ENCODE peak calls at places on chromosomes 11 and 22, in seven cellular contexts. One of them, this sample, is unnamed.

GRCh38 chr11:111565111-111565720 is 24.7 kb downstream of the LAYN start:
- DNase-seq in GM12892: no peak
- DNase-seq in activated CD8-positive, alpha-beta T cell treated with anti-CD3 and anti-CD28 coated beads, Interleukin-2, amount 10 ng/mL, durations not matched to agents 7 days and 5 days: peak
- DNase-seq in astrocyte of the hippocampus: peak
- DNase-seq in iPS-NIHi11: peak
- DNase-seq in HEK293T: peak
- DNase-seq in germinal center: peak
- DNase-seq in this sample: peak

GRCh38 chr11:1199689-1200610 is 22.9 kb upstream of the MUC5B start:
- DNase-seq in GM12892: peak
- DNase-seq in activated CD8-positive, alpha-beta T cell treated with anti-CD3 and anti-CD28 coated beads, Interleukin-2, amount 10 ng/mL, durations not matched to agents 7 days and 5 days: no peak
- DNase-seq in astrocyte of the hippocampus: no peak
- DNase-seq in iPS-NIHi11: peak
- DNase-seq in HEK293T: no peak
- DNase-seq in germinal center: no peak
- DNase-seq in this sample: peak

GRCh38 chr11:803770-804598 is 1.0 kb downstream of the PIDD1 start:
- DNase-seq in GM12892: no peak
- DNase-seq in activated CD8-positive, alpha-beta T cell treated with anti-CD3 and anti-CD28 coated beads, Interleukin-2, amount 10 ng/mL, durations not matched to agents 7 days and 5 days: no peak
- DNase-seq in astrocyte of the hippocampus: no peak
- DNase-seq in iPS-NIHi11: no peak
- DNase-seq in HEK293T: no peak
- DNase-seq in germinal center: no peak
- DNase-seq in this sample: no peak

GRCh38 chr11:103863497-103863896 is 172.9 kb upstream of the DDI1 start:
- DNase-seq in GM12892: no peak
- DNase-seq in activated CD8-positive, alpha-beta T cell treated with anti-CD3 and anti-CD28 coated beads, Interleukin-2, amount 10 ng/mL, durations not matched to agents 7 days and 5 days: no peak
- DNase-seq in astrocyte of the hippocampus: no peak
- DNase-seq in iPS-NIHi11: no peak
- DNase-seq in HEK293T: no peak
- DNase-seq in germinal center: no peak
- DNase-seq in this sample: no peak

GRCh38 chr11:73308003-73308962 is at the start of gene ARHGEF17:
- DNase-seq in GM12892: no peak
- DNase-seq in activated CD8-positive, alpha-beta T cell treated with anti-CD3 and anti-CD28 coated beads, Interleukin-2, amount 10 ng/mL, durations not matched to agents 7 days and 5 days: peak
- DNase-seq in astrocyte of the hippocampus: peak
- DNase-seq in iPS-NIHi11: peak
- DNase-seq in HEK293T: peak
- DNase-seq in germinal center: peak
- DNase-seq in this sample: peak

GRCh38 chr22:33385611-33386010 is 327.4 kb upstream of the SYN3 start:
- DNase-seq in GM12892: no peak
- DNase-seq in activated CD8-positive, alpha-beta T cell treated with anti-CD3 and anti-CD28 coated beads, Interleukin-2, amount 10 ng/mL, durations not matched to agents 7 days and 5 days: no peak
- DNase-seq in astrocyte of the hippocampus: no peak
- DNase-seq in iPS-NIHi11: no peak
- DNase-seq in HEK293T: no peak
- DNase-seq in germinal center: no peak
- DNase-seq in this sample: no peak

GRCh38 chr11:6315811-6316425 is 4.4 kb downstream of the CAVIN3 start:
- DNase-seq in GM12892: peak
- DNase-seq in activated CD8-positive, alpha-beta T cell treated with anti-CD3 and anti-CD28 coated beads, Interleukin-2, amount 10 ng/mL, durations not matched to agents 7 days and 5 days: peak
- DNase-seq in astrocyte of the hippocampus: peak
- DNase-seq in iPS-NIHi11: peak
- DNase-seq in HEK293T: peak
- DNase-seq in germinal center: peak
- DNase-seq in this sample: peak

GRCh38 chr22:47033648-47034000 is 271.2 kb downstream of the TBC1D22A start:
- DNase-seq in GM12892: no peak
- DNase-seq in activated CD8-positive, alpha-beta T cell treated with anti-CD3 and anti-CD28 coated beads, Interleukin-2, amount 10 ng/mL, durations not matched to agents 7 days and 5 days: no peak
- DNase-seq in astrocyte of the hippocampus: no peak
- DNase-seq in iPS-NIHi11: no peak
- DNase-seq in HEK293T: no peak
- DNase-seq in germinal center: no peak
- DNase-seq in this sample: no peak

This sample was measured in WTC11.